ENCODE peak calls at places on chromosome 9, in five cellular contexts. K is A549, X is GM13976, A is heart right ventricle, I is T-helper 1 cell. D is an unnamed sample.

GRCh38 chr9:31541626-31542025 is 842.8 kb upstream of the ACO1 start:
- DNase-seq in I (no peak), K (no peak), X (no peak), A (no peak), D (no peak)

GRCh38 chr9:571066-571465 is 270.4 kb upstream of the DMRT1 start:
- DNase-seq in A (no peak), K (peak), X (no peak), I (no peak), D (no peak)

GRCh38 chr9:89902450-89902849 is 297.6 kb downstream of the GADD45G start:
- DNase-seq in I (no peak), A (no peak), K (no peak), X (no peak), D (no peak)

GRCh38 chr9:35814106-35814840 is 569 bp downstream of the HINT2 start:
- DNase-seq in K (peak), I (no peak), X (peak), A (peak), D (peak)

GRCh38 chr9:17706347-17706746 is 127.5 kb downstream of the SH3GL2 start:
- DNase-seq in X (no peak), I (no peak), K (no peak), A (no peak), D (no peak)

GRCh38 chr9:104831681-104832080 is 67.8 kb downstream of the NIPSNAP3B start:
- DNase-seq in K (peak), I (no peak), A (no peak), X (no peak), D (no peak)

GRCh38 chr9:136806067-136806466 is 1.7 kb upstream of the RABL6 start:
- DNase-seq in A (no peak), K (no peak), I (no peak), X (no peak), D (no peak)

GRCh38 chr9:87564111-87564510 is 66.4 kb downstream of the DAPK1 start:
- DNase-seq in K (no peak), I (no peak), X (peak), A (no peak), D (peak)

GRCh38 chr9:126464694-126465441 is 138.2 kb downstream of the MVB12B start:
- DNase-seq in X (no peak), I (no peak), K (no peak), A (no peak), D (no peak)

GRCh38 chr9:128067622-128067897 is 440 bp upstream of the NAIF1 start:
- DNase-seq in A (no peak), I (no peak), X (no peak), K (no peak), D (no peak)

GRCh38 chr9:444528-444927 is 229.9 kb downstream of the DOCK8 start:
- DNase-seq in I (no peak), A (no peak), X (no peak), K (no peak), D (no peak)

GRCh38 chr9:92395617-92396016 is 8.8 kb downstream of the OGN start:
- DNase-seq in K (no peak), X (no peak), I (no peak), A (no peak), D (no peak)

GRCh38 chr9:99411068-99411467 is 189.0 kb downstream of the SEC61B start:
- DNase-seq in A (no peak), K (no peak), I (no peak), X (no peak), D (peak)

GRCh38 chr9:133517711-133518110 is 7.0 kb downstream of the MYMK start:
- DNase-seq in X (no peak), I (no peak), A (no peak), K (no peak), D (no peak)